ENCODE peak calls at places on chromosomes 7 and 10, in six cellular contexts. R, Q, F, L, V and B are unnamed samples.

GRCh38 chr10:110414563-110415309 is 83.0 kb upstream of the DUSP5 start:
- DNase-seq in F (no peak), R (no peak), V (no peak), L (no peak), Q (peak; percentile 75), B (no peak)

GRCh38 chr10:13681963-13682362 is 95.2 kb downstream of the PRPF18 start:
- DNase-seq in F (no peak), V (no peak), L (peak; percentile 39), R (no peak), Q (no peak), B (no peak)

GRCh38 chr7:68929712-68930395 is 668.4 kb upstream of the AUTS2 start:
- DNase-seq in Q (no peak), L (no peak), V (peak; percentile 24), F (no peak), R (no peak), B (peak; percentile 81)

GRCh38 chr10:33039167-33039566 is 81.1 kb upstream of the ITGB1 start:
- DNase-seq in V (no peak), F (no peak), L (no peak), R (peak; percentile 54), Q (no peak), B (no peak)

GRCh38 chr10:121310151-121310711 is 288.0 kb downstream of the FGFR2 start:
- DNase-seq in F (no peak), R (peak; percentile 14), L (no peak), V (no peak), Q (no peak), B (no peak)

GRCh38 chr7:70497793-70498192 is 634.2 kb upstream of the GALNT17 start:
- DNase-seq in V (no peak), F (no peak), L (no peak), Q (no peak), R (no peak), B (no peak)

GRCh38 chr7:99693427-99694200 is 13.8 kb upstream of the CYP3A5 start:
- DNase-seq in V (no peak), R (peak; percentile 77), L (peak; percentile 4), F (no peak), Q (no peak), B (no peak)

GRCh38 chr7:31487071-31487470 is 26.8 kb upstream of the ITPRID1 start:
- DNase-seq in R (no peak), F (no peak), Q (no peak), L (no peak), V (no peak), B (no peak)

GRCh38 chr10:110219884-110220283 is 12.5 kb downstream of the MXI1 start:
- DNase-seq in R (no peak), V (no peak), L (no peak), Q (no peak), F (no peak), B (no peak)

GRCh38 chr7:157979631-157980340 is 607.8 kb downstream of the PTPRN2 start:
- DNase-seq in R (no peak), L (no peak), F (no peak), V (no peak), Q (peak; percentile 43), B (no peak)

GRCh38 chr7:14483663-14484062 is 418.9 kb downstream of the DGKB start:
- DNase-seq in Q (no peak), R (peak; percentile 25), F (no peak), L (no peak), V (no peak), B (no peak)

GRCh38 chr10:22335204-22335956 is 9.9 kb upstream of the SPAG6 start:
- DNase-seq in Q (peak; percentile 80), F (no peak), V (peak; percentile 39), L (peak; percentile 60), R (peak; percentile 78), B (peak; percentile 71)

GRCh38 chr10:77290528-77291155 is 347.0 kb downstream of the KCNMA1 start:
- DNase-seq in R (no peak), F (no peak), L (peak; percentile 86), Q (peak; percentile 58), V (no peak), B (peak; percentile 75)

GRCh38 chr7:102261451-102261850 is 25.2 kb upstream of the SH2B2 start:
- DNase-seq in R (no peak), L (no peak), Q (no peak), V (no peak), F (no peak), B (no peak)
- TF ChIP-seq CTCF in R (no peak), L (no peak), Q (no peak), V (no peak), F (no peak), B (no peak)

GRCh38 chr10:68559251-68559650 is 886 bp upstream of the TET1 start:
- DNase-seq in F (no peak), V (no peak), Q (no peak), R (no peak), L (no peak), B (no peak)

GRCh38 chr10:68560916-68561691 is 967 bp downstream of the TET1 start:
- DNase-seq in Q (peak; percentile 63), V (no peak), R (peak; percentile 69), L (peak; percentile 61), F (peak; percentile 6), B (peak; percentile 38)

GRCh38 chr10:68558478-68558877 is 1.7 kb upstream of the TET1 start:
- DNase-seq in Q (no peak), L (no peak), V (no peak), R (no peak), F (no peak), B (no peak)

GRCh38 chr10:68560201-68560915 is at the start of gene TET1:
- DNase-seq in Q (peak; percentile 62), F (peak; percentile 54), R (peak; percentile 96), L (peak; percentile 82), V (peak; percentile 28), B (peak; percentile 64)

DNA sequence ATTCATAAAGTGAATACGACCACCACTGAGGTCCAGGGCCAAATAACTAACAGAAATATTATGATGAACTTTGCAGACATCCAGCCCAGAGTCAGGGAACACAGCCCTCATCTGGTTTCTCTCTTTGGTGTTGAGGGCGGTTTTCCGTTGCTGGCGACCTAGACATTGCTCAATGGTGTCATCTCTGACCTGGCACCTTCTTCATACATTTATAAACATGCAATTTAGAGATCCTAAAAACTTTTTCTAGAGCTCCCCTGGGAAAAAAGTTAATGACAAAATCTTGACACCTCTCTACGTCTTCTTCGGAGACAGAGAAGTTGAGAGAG is 301 bp upstream of the TET1 start:
- DNase-seq in F (no peak), Q (no peak), L (peak; percentile 85), V (no peak), R (no peak), B (no peak)
- H3K4me3 ChIP-seq in F (peak overlapping the region; percentile 71), Q (peak overlapping the region; percentile 59), L (peak overlapping the region; percentile 83), V (peak overlapping the region; percentile 62), R (peak overlapping the region; percentile 97), B (peak overlapping the region; percentile 74)

GRCh38 chr7:90579181-90579688 is 16.9 kb upstream of the CDK14 start:
- DNase-seq in F (no peak), L (peak; percentile 48), V (no peak), Q (no peak), R (no peak), B (peak; percentile 95)
- TF ChIP-seq CTCF in F (no peak), L (no peak), V (no peak), Q (no peak), R (peak; percentile 3), B (peak; percentile 32)

GRCh38 chr10:88386204-88386877 is 196.8 kb downstream of the RNLS start:
- DNase-seq in Q (no peak), F (no peak), V (no peak), R (no peak), L (peak; percentile 47), B (peak; percentile 20)
- H3K4me3 ChIP-seq in Q (peak overlapping the region; percentile 49), F (no peak overlapping the region), V (peak overlapping the region; percentile 33), R (no peak overlapping the region), L (no peak overlapping the region), B (no peak overlapping the region)

DNA sequence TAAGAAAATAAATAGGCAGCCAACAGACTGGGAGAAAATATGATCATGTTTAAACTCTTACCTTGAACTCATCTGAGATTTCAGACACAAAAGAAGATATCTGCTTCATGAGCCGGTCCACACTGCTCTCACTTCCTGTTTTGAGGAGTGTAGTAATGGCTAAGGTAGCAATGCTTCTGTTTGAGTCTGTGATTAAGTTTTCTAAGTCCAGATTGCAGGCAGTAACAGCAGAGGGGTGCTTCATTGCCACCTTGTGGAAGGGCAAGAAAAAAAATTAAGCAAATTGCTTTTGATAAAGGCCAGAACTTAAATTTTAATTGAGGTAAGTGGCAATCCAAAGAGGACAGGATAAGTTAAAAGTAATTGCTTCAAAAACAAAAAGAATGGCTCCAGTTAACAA is 69.1 kb downstream of the MEST start:
- DNase-seq in Q (no peak), L (peak; percentile 59), F (no peak), V (no peak), R (peak; percentile 33), B (peak; percentile 47)
- TF ChIP-seq CTCF in Q (no peak), L (peak; percentile 42), F (no peak), V (no peak), R (peak; percentile 57), B (peak; percentile 50)

GRCh38 chr7:28149291-28150101 is 31.1 kb downstream of the JAZF1 start:
- DNase-seq in L (no peak), Q (no peak), V (no peak), R (no peak), F (no peak), B (no peak)
- H3K4me3 ChIP-seq in L (no peak overlapping the region), Q (no peak overlapping the region), V (no peak overlapping the region), R (no peak overlapping the region), F (no peak overlapping the region), B (no peak overlapping the region)

GRCh38 chr7:134948736-134949135 is 37.6 kb upstream of the AGBL3 start:
- DNase-seq in R (no peak), L (peak; percentile 62), F (no peak), Q (no peak), V (no peak), B (peak; percentile 30)

GRCh38 chr7:134957005-134957404 is 29.3 kb upstream of the AGBL3 start:
- DNase-seq in R (no peak), F (no peak), L (no peak), V (no peak), Q (no peak), B (no peak)

GRCh38 chr7:134949171-134949570 is 37.1 kb upstream of the AGBL3 start:
- DNase-seq in L (peak; percentile 41), Q (no peak), V (no peak), F (no peak), R (no peak), B (no peak)

GRCh38 chr7:134959810-134960209 is 26.5 kb upstream of the AGBL3 start:
- DNase-seq in R (no peak), Q (no peak), L (no peak), F (no peak), V (no peak), B (no peak)

DNA sequence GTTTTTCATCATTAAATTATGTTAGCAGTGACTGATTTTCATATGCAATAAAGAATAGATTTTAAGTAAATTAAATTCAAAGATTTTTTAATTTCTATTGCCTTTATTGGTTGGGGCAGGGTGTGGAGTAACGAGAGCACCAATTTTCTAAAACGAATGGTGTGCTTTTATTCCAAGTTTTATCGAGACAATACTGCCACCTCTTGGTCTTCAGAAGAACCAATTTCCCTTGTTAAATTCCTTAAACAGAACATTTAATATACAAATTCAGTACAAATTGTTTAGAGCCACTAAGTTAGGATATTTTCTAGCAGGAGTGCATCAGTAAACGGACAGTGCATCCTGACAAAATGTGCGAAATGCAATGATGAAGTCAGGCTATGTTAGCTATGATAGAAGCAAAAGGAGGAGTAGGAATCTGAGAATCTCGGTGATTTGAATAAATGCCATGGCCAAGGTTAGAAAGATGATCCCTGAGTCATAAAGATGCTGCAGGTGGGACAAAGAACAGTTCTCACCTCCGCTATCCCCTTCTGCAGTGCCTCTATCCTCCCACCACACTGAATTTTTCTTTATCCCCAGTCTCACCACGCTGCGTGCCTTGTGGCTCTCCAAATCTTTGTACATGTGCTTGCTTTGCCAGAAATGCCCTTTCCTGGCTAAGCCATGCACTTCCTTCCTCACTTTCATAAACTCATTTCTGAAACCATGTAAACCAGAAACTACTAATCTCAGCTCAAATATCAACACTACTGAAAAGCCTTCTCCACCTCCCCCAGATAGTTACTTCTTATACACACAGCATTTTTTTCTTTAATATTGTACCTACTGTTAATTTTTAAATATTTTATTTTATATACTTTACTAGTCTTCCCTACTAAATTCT is 31.9 kb upstream of the AGBL3 start:
- DNase-seq in Q (no peak), V (no peak), F (no peak), L (peak; percentile 47), R (peak; percentile 65), B (peak; percentile 69)
- TF ChIP-seq CTCF in Q (peak; percentile 58), V (peak; percentile 39), F (peak; percentile 64), L (peak; percentile 44), R (peak; percentile 58), B (peak; percentile 52)